ENCODE peak calls at places on chromosome 12, in four cellular contexts. I, X, P and H are unnamed samples.

GRCh38 chr12:127893875-127894635 is 372.9 kb upstream of the TMEM132C start:
- DNase-seq in P (peak; percentile 19), X (no peak), I (peak; percentile 60), H (peak; percentile 53)

GRCh38 chr12:48008349-48008748 is 4.1 kb upstream of the COL2A1 start:
- DNase-seq in I (no peak), X (no peak), P (no peak), H (no peak)

GRCh38 chr12:51262758-51263177 is 7.4 kb downstream of the SMAGP start:
- DNase-seq in X (no peak), I (peak; percentile 51), P (peak; percentile 81), H (peak; percentile 56)

GRCh38 chr12:124236651-124237050 is 58.2 kb upstream of the RFLNA start:
- DNase-seq in X (no peak), P (peak; percentile 86), I (no peak), H (no peak)

GRCh38 chr12:105820407-105821140 is 318.2 kb downstream of the NUAK1 start:
- DNase-seq in X (no peak), I (peak; percentile 13), P (peak; percentile 77), H (no peak)

GRCh38 chr12:117402363-117402762 is 40.9 kb upstream of the NOS1 start:
- DNase-seq in X (no peak), P (no peak), I (peak; percentile 11), H (peak; percentile 19)

GRCh38 chr12:57627504-57628279 is 5.3 kb downstream of the B4GALNT1 start:
- DNase-seq in I (peak; percentile 42), X (no peak), P (no peak), H (no peak)

GRCh38 chr12:89126712-89127111 is 225.6 kb downstream of the DUSP6 start:
- DNase-seq in X (no peak), I (no peak), P (peak; percentile 8), H (no peak)

GRCh38 chr12:104050436-104050835 is 449 bp upstream of the GLT8D2 start:
- DNase-seq in I (no peak), P (peak; percentile 57), X (no peak), H (no peak)

GRCh38 chr12:132352896-132353800 is 23.8 kb upstream of the GALNT9 start:
- DNase-seq in I (peak; percentile 28), X (no peak), P (no peak), H (no peak)

GRCh38 chr12:53696285-53696654 is 20.4 kb upstream of the ATP5MC2 start:
- DNase-seq in X (peak; percentile 89), I (peak; percentile 94), P (peak; percentile 61), H (peak; percentile 92)

GRCh38 chr12:99442758-99443157 is 204.8 kb upstream of the GARIN6 start:
- DNase-seq in P (no peak), X (no peak), I (no peak), H (no peak)

GRCh38 chr12:27048822-27049752 is 26.7 kb downstream of the MED21 start:
- DNase-seq in X (peak; percentile 42), P (peak; percentile 61), I (no peak), H (peak; percentile 95)

GRCh38 chr12:25962932-25963525 is 4.5 kb downstream of the RASSF8 start:
- DNase-seq in P (peak; percentile 65), I (no peak), X (no peak), H (no peak)

GRCh38 chr12:57720606-57721595 is 17.6 kb downstream of the AGAP2 start:
- DNase-seq in I (no peak), X (peak; percentile 2), P (no peak), H (no peak)

GRCh38 chr12:104372048-104372720 is 68.6 kb downstream of the EID3 start:
- DNase-seq in I (no peak), X (no peak), P (no peak), H (peak; percentile 62)

GRCh38 chr12:47413806-47414205 is 292.0 kb downstream of the RPAP3 start:
- DNase-seq in P (peak; percentile 76), X (peak; percentile 66), I (no peak), H (no peak)

GRCh38 chr12:45914090-45914489 is 76.3 kb downstream of the SCAF11 start:
- DNase-seq in I (peak; percentile 14), P (peak; percentile 94), X (peak; percentile 18), H (peak; percentile 56)

GRCh38 chr12:96513681-96514080 is 24.3 kb downstream of the CFAP54 start:
- DNase-seq in I (no peak), X (no peak), P (peak; percentile 44), H (no peak)
- H2AFZ ChIP-seq in I (no peak overlapping the region), X (no peak overlapping the region), P (peak overlapping the region; percentile 88), H (no peak overlapping the region)

DNA sequence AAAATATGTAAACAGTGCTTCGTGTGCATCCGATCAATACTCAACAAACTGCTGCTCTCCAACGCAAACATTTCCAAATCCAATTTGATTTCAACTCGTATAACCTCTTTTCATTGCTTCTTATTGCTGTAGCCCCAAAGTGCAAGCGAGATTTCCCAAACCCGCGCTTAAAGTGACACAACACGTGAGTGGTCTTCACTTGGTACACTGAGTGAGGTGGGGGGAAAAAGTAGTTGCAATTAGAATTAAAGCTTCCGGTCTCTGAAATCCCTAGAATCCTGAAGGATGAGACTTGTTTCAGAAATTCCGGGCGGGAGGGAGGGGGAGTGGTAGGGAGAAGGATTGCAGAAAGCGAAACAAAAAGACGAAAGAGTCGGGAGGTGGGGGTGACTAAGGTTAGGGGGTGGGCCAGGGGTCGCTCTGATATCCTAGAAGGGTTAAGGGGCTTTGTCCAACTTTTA is 387.5 kb downstream of the BCAT1 start:
- DNase-seq in X (peak; percentile 46), P (peak; percentile 36), I (peak; percentile 56), H (no peak)
- TF ChIP-seq EZH2phosphoT487 in X (no peak), P (no peak), I (no peak), H (no peak)

DNA sequence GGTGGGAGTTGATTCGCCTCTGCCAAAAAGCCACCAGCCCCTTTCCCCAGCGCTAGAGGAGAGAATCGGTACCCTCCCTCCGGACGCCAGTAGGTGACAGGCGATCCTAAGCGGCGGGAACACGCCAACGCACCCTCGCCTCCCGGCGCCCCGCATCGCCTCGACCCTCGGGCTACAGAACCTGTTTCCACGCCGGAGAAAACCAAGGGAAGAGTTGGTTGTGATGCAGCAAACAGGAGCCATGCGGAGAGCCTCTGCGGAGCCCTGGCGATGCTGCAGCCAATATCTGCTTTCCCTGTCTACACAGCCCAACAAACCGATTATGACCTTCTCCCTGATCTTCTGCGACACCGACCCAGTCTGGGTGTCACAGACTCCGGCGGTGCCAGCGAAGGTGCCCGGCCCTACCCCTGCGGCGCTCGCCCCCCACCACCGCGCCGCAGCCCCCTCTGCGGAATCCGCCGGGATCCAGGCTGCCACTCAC is 523 bp downstream of the PRICKLE1 start:
- DNase-seq in P (peak; percentile 71), X (peak; percentile 73), I (peak; percentile 84), H (peak; percentile 64)
- TF ChIP-seq EZH2 in P (no peak), X (no peak), I (no peak), H (no peak)

DNA sequence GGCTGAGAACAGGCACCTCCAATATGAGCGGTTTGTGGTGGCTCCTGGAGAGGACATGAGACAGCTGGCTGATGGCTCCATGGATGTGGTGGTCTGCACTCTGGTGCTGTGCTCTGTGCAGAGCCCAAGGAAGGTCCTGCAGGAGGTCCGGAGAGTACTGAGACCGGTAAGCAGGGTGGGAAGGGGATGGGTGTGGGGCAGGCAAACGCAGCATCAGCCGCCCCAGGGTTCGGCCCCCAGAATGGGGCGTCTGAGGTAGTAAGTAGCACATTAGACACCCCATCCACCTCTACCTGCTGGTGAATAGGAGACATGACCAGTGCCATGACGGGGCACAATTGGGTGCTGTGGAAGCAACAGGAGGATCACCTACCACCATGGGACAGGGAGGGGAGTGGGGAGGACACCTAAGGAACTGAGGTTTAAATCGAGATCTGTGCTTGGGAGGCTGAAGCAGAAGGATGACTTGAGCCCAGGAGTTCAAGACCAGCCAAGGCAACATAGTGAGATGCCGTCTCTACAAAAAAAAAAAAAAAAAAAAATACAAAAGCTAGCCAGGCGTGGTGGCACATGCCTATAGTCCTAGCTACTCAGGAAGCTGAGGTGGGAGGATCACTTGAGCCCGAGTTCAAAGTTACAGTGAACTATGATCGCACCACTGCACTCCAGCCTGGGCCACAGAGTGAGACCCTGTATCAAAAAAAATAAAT is 25.5 kb downstream of the ITGA7 start:
- DNase-seq in X (no peak), P (no peak), I (no peak), H (no peak)
- H2AFZ ChIP-seq in X (peak overlapping the region; percentile 50), P (peak overlapping the region; percentile 45), I (peak overlapping the region; percentile 99), H (peak overlapping the region; percentile 91)

DNA sequence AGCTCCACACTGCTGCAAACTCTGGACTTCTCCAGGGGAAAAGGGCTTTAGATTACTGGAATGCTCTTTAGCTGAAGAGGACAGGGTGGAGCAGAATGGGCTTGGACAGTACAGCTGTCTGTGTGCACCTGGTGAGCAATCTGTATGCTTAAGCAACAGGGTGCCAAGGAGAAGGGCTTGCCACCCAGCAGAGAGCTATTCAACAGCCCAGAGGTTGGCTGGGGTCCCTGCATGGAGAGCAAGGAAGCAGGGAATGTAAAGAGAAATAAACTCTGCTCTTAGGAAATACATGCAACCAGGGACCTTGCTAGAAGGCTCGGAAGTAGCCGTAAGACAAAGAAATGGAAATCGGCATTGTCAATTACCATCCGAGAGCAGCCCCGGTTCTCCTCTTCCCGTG is 53.0 kb upstream of the CORO1C start:
- DNase-seq in I (peak; percentile 37), P (no peak), X (no peak), H (no peak)
- TF ChIP-seq EZH2phosphoT487 in I (no peak), P (no peak), X (no peak), H (no peak)

GRCh38 chr12:62192486-62193250 is 67.5 kb upstream of the USP15 start:
- DNase-seq in X (peak; percentile 86), I (peak; percentile 89), P (peak; percentile 88), H (peak; percentile 85)

GRCh38 chr12:62190081-62190480 is 70.1 kb upstream of the USP15 start:
- DNase-seq in I (peak; percentile 11), X (no peak), P (no peak), H (no peak)

GRCh38 chr12:62191747-62192485 is 68.3 kb upstream of the USP15 start:
- DNase-seq in X (peak; percentile 34), P (peak; percentile 68), I (peak; percentile 55), H (no peak)

GRCh38 chr12:62194031-62194430 is 66.2 kb upstream of the USP15 start:
- DNase-seq in X (no peak), P (no peak), I (no peak), H (no peak)

GRCh38 chr12:62190921-62191746 is 69.1 kb upstream of the USP15 start:
- DNase-seq in I (peak; percentile 57), P (peak; percentile 9), X (peak; percentile 11), H (no peak)
- TF ChIP-seq EZH2 in I (peak; percentile 84), P (peak; percentile 69), X (peak; percentile 91), H (no peak)

GRCh38 chr12:12608557-12608957 is 3.1 kb upstream of the CREBL2 start:
- DNase-seq in X (no peak), I (no peak), P (no peak), H (peak; percentile 45)
- H2AFZ ChIP-seq in X (no peak overlapping the region), I (no peak overlapping the region), P (no peak overlapping the region), H (no peak overlapping the region)

DNA sequence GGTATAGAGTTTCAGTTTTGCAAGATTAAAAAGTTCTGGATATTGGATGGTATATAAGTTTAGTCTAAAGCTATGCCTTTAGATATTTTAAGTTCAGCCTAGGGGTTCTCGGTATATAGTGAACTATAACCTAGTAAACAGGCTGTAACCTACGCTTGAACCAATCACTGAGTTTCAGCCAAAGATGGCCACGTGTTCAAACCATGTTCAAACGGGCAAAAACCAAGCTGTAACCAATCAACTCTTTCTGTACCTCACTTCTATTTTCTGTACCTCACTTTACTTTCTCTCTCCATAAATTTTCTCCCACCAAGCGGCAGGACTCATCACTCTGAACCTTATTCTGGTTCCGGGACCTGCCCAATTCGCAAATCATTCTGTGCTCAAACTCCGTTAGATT is 1.4 kb downstream of the TMBIM4 start:
- DNase-seq in I (no peak), X (no peak), P (peak; percentile 13), H (no peak)
- TF ChIP-seq EZH2phosphoT487 in I (no peak), X (no peak), P (no peak), H (no peak)